ENCODE peak calls at places on chromosomes 7 and 10, in five cellular contexts. One of them, this sample, is unnamed.

GRCh38 chr7:33062023-33062781 is at the start of gene NT5C3A:
- DNase-seq in posterior vena cava: peak
- DNase-seq in HuH-7: peak
- DNase-seq in stimulated activated CD4-positive, alpha-beta T cell treated with anti-CD3 and anti-CD28 coated beads, Interleukin-1b, Interleukin-23, amount 100 ng/mL, for 24 hours: peak
- DNase-seq in iris pigment epithelial cell: peak
- DNase-seq in this sample: peak

GRCh38 chr10:95532536-95532935 is 28.6 kb downstream of the SORBS1 start:
- DNase-seq in stimulated activated CD4-positive, alpha-beta T cell treated with anti-CD3 and anti-CD28 coated beads, Interleukin-1b, Interleukin-23, amount 100 ng/mL, for 24 hours: no peak
- DNase-seq in HuH-7: no peak
- DNase-seq in posterior vena cava: no peak
- DNase-seq in iris pigment epithelial cell: no peak
- DNase-seq in this sample: no peak

GRCh38 chr7:81990395-81990794 is 220.5 kb upstream of the HGF start:
- DNase-seq in HuH-7: no peak
- DNase-seq in stimulated activated CD4-positive, alpha-beta T cell treated with anti-CD3 and anti-CD28 coated beads, Interleukin-1b, Interleukin-23, amount 100 ng/mL, for 24 hours: no peak
- DNase-seq in posterior vena cava: no peak
- DNase-seq in iris pigment epithelial cell: peak
- DNase-seq in this sample: peak

GRCh38 chr7:45594780-45595535 is 20.8 kb downstream of the ADCY1 start:
- DNase-seq in stimulated activated CD4-positive, alpha-beta T cell treated with anti-CD3 and anti-CD28 coated beads, Interleukin-1b, Interleukin-23, amount 100 ng/mL, for 24 hours: no peak
- DNase-seq in iris pigment epithelial cell: no peak
- DNase-seq in HuH-7: no peak
- DNase-seq in posterior vena cava: no peak
- DNase-seq in this sample: no peak

GRCh38 chr10:44773565-44773964 is 137.6 kb upstream of the TMEM72 start:
- DNase-seq in HuH-7: no peak
- DNase-seq in stimulated activated CD4-positive, alpha-beta T cell treated with anti-CD3 and anti-CD28 coated beads, Interleukin-1b, Interleukin-23, amount 100 ng/mL, for 24 hours: no peak
- DNase-seq in posterior vena cava: no peak
- DNase-seq in iris pigment epithelial cell: no peak
- DNase-seq in this sample: no peak

GRCh38 chr10:101047961-101048892 is 13.6 kb upstream of the KAZALD1 start:
- DNase-seq in HuH-7: no peak
- DNase-seq in iris pigment epithelial cell: no peak
- DNase-seq in stimulated activated CD4-positive, alpha-beta T cell treated with anti-CD3 and anti-CD28 coated beads, Interleukin-1b, Interleukin-23, amount 100 ng/mL, for 24 hours: no peak
- DNase-seq in posterior vena cava: no peak
- DNase-seq in this sample: no peak

GRCh38 chr10:117741524-117741923 is 199.0 kb downstream of the EMX2 start:
- DNase-seq in stimulated activated CD4-positive, alpha-beta T cell treated with anti-CD3 and anti-CD28 coated beads, Interleukin-1b, Interleukin-23, amount 100 ng/mL, for 24 hours: no peak
- DNase-seq in iris pigment epithelial cell: no peak
- DNase-seq in posterior vena cava: no peak
- DNase-seq in HuH-7: no peak
- DNase-seq in this sample: no peak

GRCh38 chr7:120856621-120857352 is 1.2 kb downstream of the TSPAN12 start:
- DNase-seq in iris pigment epithelial cell: peak
- DNase-seq in HuH-7: peak
- DNase-seq in posterior vena cava: peak
- DNase-seq in stimulated activated CD4-positive, alpha-beta T cell treated with anti-CD3 and anti-CD28 coated beads, Interleukin-1b, Interleukin-23, amount 100 ng/mL, for 24 hours: no peak
- DNase-seq in this sample: peak

GRCh38 chr10:101285519-101286070 is 56.3 kb upstream of the LBX1 start:
- DNase-seq in iris pigment epithelial cell: no peak
- DNase-seq in posterior vena cava: no peak
- DNase-seq in stimulated activated CD4-positive, alpha-beta T cell treated with anti-CD3 and anti-CD28 coated beads, Interleukin-1b, Interleukin-23, amount 100 ng/mL, for 24 hours: no peak
- DNase-seq in HuH-7: no peak
- DNase-seq in this sample: no peak

GRCh38 chr10:127614484-127614883 is 65.4 kb downstream of the NPS start:
- DNase-seq in HuH-7: no peak
- DNase-seq in posterior vena cava: no peak
- DNase-seq in stimulated activated CD4-positive, alpha-beta T cell treated with anti-CD3 and anti-CD28 coated beads, Interleukin-1b, Interleukin-23, amount 100 ng/mL, for 24 hours: no peak
- DNase-seq in iris pigment epithelial cell: no peak
- DNase-seq in this sample: no peak

GRCh38 chr7:18607025-18607424 is 111.5 kb downstream of the HDAC9 start:
- DNase-seq in iris pigment epithelial cell: peak
- DNase-seq in stimulated activated CD4-positive, alpha-beta T cell treated with anti-CD3 and anti-CD28 coated beads, Interleukin-1b, Interleukin-23, amount 100 ng/mL, for 24 hours: no peak
- DNase-seq in posterior vena cava: no peak
- DNase-seq in HuH-7: no peak
- DNase-seq in this sample: no peak

This sample was measured in brain microvascular endothelial cell.